ENCODE peak calls at places on chromosomes 1 and 21, in seven cellular contexts. One of them, this sample, is unnamed.

GRCh38 chr1:47941609-47942237 is 55.5 kb downstream of the TRABD2B start:
- DNase-seq in PC-3: peak; percentile 71
- DNase-seq in aorta: no peak
- DNase-seq in CD4-positive, CD25-positive, alpha-beta regulatory T cell: no peak
- DNase-seq in transverse colon: no peak
- DNase-seq in stomach: no peak
- DNase-seq in heart left ventricle: no peak
- DNase-seq in this sample: no peak

GRCh38 chr1:46278807-46279206 is 24.6 kb downstream of the LRRC41 start:
- DNase-seq in PC-3: peak; percentile 80
- DNase-seq in aorta: no peak
- DNase-seq in CD4-positive, CD25-positive, alpha-beta regulatory T cell: no peak
- DNase-seq in transverse colon: no peak
- DNase-seq in stomach: no peak
- DNase-seq in heart left ventricle: no peak
- DNase-seq in this sample: no peak

GRCh38 chr1:116737020-116737854 is 17.0 kb upstream of the CD2 start:
- DNase-seq in PC-3: peak; percentile 68
- DNase-seq in aorta: peak; percentile 65
- DNase-seq in CD4-positive, CD25-positive, alpha-beta regulatory T cell: peak; percentile 56
- DNase-seq in transverse colon: peak; percentile 65
- DNase-seq in stomach: peak; percentile 59
- DNase-seq in heart left ventricle: peak; percentile 28
- DNase-seq in this sample: peak; percentile 57

GRCh38 chr1:1073743-1074587 is at the start of gene RNF223:
- DNase-seq in PC-3: peak; percentile 98
- DNase-seq in aorta: no peak
- DNase-seq in CD4-positive, CD25-positive, alpha-beta regulatory T cell: no peak
- DNase-seq in transverse colon: peak; percentile 88
- DNase-seq in stomach: peak; percentile 89
- DNase-seq in heart left ventricle: no peak
- DNase-seq in this sample: peak; percentile 89

GRCh38 chr21:15617968-15618367 is 111.8 kb upstream of the USP25 start:
- DNase-seq in PC-3: peak; percentile 86
- DNase-seq in aorta: no peak
- DNase-seq in CD4-positive, CD25-positive, alpha-beta regulatory T cell: no peak
- DNase-seq in transverse colon: no peak
- DNase-seq in stomach: no peak
- DNase-seq in heart left ventricle: no peak
- DNase-seq in this sample: no peak

GRCh38 chr1:110765640-110766335 is 91.0 kb upstream of the KCNA3 start:
- DNase-seq in PC-3: peak; percentile 56
- DNase-seq in aorta: no peak
- DNase-seq in CD4-positive, CD25-positive, alpha-beta regulatory T cell: peak; percentile 29
- DNase-seq in transverse colon: peak; percentile 25
- DNase-seq in stomach: no peak
- DNase-seq in heart left ventricle: peak; percentile 42
- DNase-seq in this sample: peak; percentile 20

GRCh38 chr1:151568626-151569088 is 28.5 kb downstream of the TUFT1 start:
- DNase-seq in PC-3: peak; percentile 92
- DNase-seq in aorta: no peak
- DNase-seq in CD4-positive, CD25-positive, alpha-beta regulatory T cell: no peak
- DNase-seq in transverse colon: no peak
- DNase-seq in stomach: no peak
- DNase-seq in heart left ventricle: no peak
- DNase-seq in this sample: peak; percentile 38

GRCh38 chr21:44962481-44962966 is 22.7 kb downstream of the SLX9 start:
- DNase-seq in PC-3: no peak
- DNase-seq in aorta: peak; percentile 45
- DNase-seq in CD4-positive, CD25-positive, alpha-beta regulatory T cell: no peak
- DNase-seq in transverse colon: no peak
- DNase-seq in stomach: no peak
- DNase-seq in heart left ventricle: no peak
- DNase-seq in this sample: no peak

GRCh38 chr1:184708084-184708676 is 46.5 kb downstream of the EDEM3 start:
- DNase-seq in PC-3: no peak
- DNase-seq in aorta: no peak
- DNase-seq in CD4-positive, CD25-positive, alpha-beta regulatory T cell: no peak
- DNase-seq in transverse colon: no peak
- DNase-seq in stomach: no peak
- DNase-seq in heart left ventricle: no peak
- DNase-seq in this sample: no peak

GRCh38 chr1:7341145-7341900 is 429.8 kb upstream of the VAMP3 start:
- DNase-seq in PC-3: no peak
- DNase-seq in aorta: no peak
- DNase-seq in CD4-positive, CD25-positive, alpha-beta regulatory T cell: no peak
- DNase-seq in transverse colon: peak; percentile 19
- DNase-seq in stomach: no peak
- DNase-seq in heart left ventricle: peak; percentile 27
- DNase-seq in this sample: peak; percentile 36

GRCh38 chr1:43067856-43068751 is 104.0 kb downstream of the EBNA1BP2 start:
- DNase-seq in PC-3: no peak
- DNase-seq in aorta: no peak
- DNase-seq in CD4-positive, CD25-positive, alpha-beta regulatory T cell: no peak
- DNase-seq in transverse colon: peak; percentile 23
- DNase-seq in stomach: no peak
- DNase-seq in heart left ventricle: peak; percentile 26
- DNase-seq in this sample: no peak

GRCh38 chr21:31557421-31557955 is 102.0 kb upstream of the SOD1 start:
- DNase-seq in PC-3: no peak
- DNase-seq in aorta: no peak
- DNase-seq in CD4-positive, CD25-positive, alpha-beta regulatory T cell: no peak
- DNase-seq in transverse colon: no peak
- DNase-seq in stomach: peak; percentile 26
- DNase-seq in heart left ventricle: no peak
- DNase-seq in this sample: no peak

GRCh38 chr1:211944733-211945500 is 90.4 kb downstream of the INTS7 start:
- DNase-seq in PC-3: peak; percentile 95
- DNase-seq in aorta: no peak
- DNase-seq in CD4-positive, CD25-positive, alpha-beta regulatory T cell: no peak
- DNase-seq in transverse colon: peak; percentile 74
- DNase-seq in stomach: peak; percentile 60
- DNase-seq in heart left ventricle: no peak
- DNase-seq in this sample: peak; percentile 81

GRCh38 chr21:45041351-45041805 is 33.0 kb upstream of the ADARB1 start:
- DNase-seq in PC-3: no peak
- DNase-seq in aorta: peak; percentile 88
- DNase-seq in CD4-positive, CD25-positive, alpha-beta regulatory T cell: no peak
- DNase-seq in transverse colon: peak; percentile 61
- DNase-seq in stomach: peak; percentile 50
- DNase-seq in heart left ventricle: no peak
- DNase-seq in this sample: peak; percentile 54

GRCh38 chr1:52420713-52421112 is 16.3 kb downstream of the PRPF38A start:
- DNase-seq in PC-3: no peak
- DNase-seq in aorta: no peak
- DNase-seq in CD4-positive, CD25-positive, alpha-beta regulatory T cell: no peak
- DNase-seq in transverse colon: no peak
- DNase-seq in stomach: no peak
- DNase-seq in heart left ventricle: no peak
- DNase-seq in this sample: no peak

GRCh38 chr1:225851810-225852209 is 30.4 kb downstream of the TMEM63A start:
- DNase-seq in PC-3: no peak
- DNase-seq in aorta: peak; percentile 6
- DNase-seq in CD4-positive, CD25-positive, alpha-beta regulatory T cell: no peak
- DNase-seq in transverse colon: no peak
- DNase-seq in stomach: no peak
- DNase-seq in heart left ventricle: no peak
- DNase-seq in this sample: no peak

GRCh38 chr1:229196404-229197224 is 74.3 kb upstream of the RAB4A start:
- DNase-seq in PC-3: peak; percentile 14
- DNase-seq in aorta: no peak
- DNase-seq in CD4-positive, CD25-positive, alpha-beta regulatory T cell: no peak
- DNase-seq in transverse colon: no peak
- DNase-seq in stomach: no peak
- DNase-seq in heart left ventricle: no peak
- DNase-seq in this sample: no peak

GRCh38 chr1:113538225-113538624 is 147.9 kb downstream of the MAGI3 start:
- DNase-seq in PC-3: peak; percentile 84
- DNase-seq in aorta: no peak
- DNase-seq in CD4-positive, CD25-positive, alpha-beta regulatory T cell: no peak
- DNase-seq in transverse colon: no peak
- DNase-seq in stomach: no peak
- DNase-seq in heart left ventricle: no peak
- DNase-seq in this sample: no peak

GRCh38 chr1:173101589-173101988 is 50.8 kb upstream of the TNFSF18 start:
- DNase-seq in PC-3: peak; percentile 45
- DNase-seq in aorta: no peak
- DNase-seq in CD4-positive, CD25-positive, alpha-beta regulatory T cell: no peak
- DNase-seq in transverse colon: no peak
- DNase-seq in stomach: no peak
- DNase-seq in heart left ventricle: no peak
- DNase-seq in this sample: no peak

GRCh38 chr1:151056149-151056548 is 3.3 kb downstream of the CDC42SE1 start:
- DNase-seq in PC-3: no peak
- DNase-seq in aorta: no peak
- DNase-seq in CD4-positive, CD25-positive, alpha-beta regulatory T cell: no peak
- DNase-seq in transverse colon: no peak
- DNase-seq in stomach: no peak
- DNase-seq in heart left ventricle: no peak
- DNase-seq in this sample: peak; percentile 32

DNA sequence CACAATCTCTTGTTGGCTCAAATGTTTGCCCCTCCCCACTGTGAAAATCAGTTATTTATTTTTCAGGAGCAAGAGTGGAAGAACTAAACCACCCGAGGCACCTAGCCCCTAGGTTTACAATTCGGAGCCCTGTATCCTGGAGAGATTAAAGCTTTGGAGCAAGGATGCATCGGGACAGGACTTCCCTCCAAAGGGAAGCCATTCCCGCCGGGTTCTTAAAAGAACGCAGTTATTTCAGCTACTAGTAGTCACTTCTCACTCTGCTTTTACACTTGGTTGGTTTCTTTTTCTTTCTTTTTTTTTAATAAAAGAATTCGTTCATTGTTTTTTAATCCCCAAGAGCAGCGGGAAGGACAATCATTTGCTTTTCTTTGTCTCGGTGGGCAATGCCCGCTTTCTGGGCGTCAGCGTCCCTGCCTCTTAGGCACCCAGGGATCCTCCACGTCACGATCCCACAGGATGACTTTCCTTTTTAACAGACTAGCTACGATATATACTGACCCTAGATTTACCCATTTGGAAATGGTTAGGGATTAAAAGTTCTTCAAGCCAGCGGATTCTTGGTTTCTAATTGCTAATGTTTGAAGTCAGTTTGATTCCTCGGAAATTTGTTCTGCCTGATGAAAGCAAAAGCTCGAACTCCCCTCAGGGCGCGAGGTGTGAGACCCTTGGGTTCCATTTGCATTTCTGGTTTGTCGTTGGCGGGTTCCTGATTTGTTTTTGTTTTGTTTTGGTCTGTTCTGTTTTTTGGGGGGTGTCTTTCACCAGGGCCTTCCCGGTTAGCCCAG is 9.0 kb downstream of the TBX15 start:
- DNase-seq in PC-3: no peak
- DNase-seq in aorta: no peak
- DNase-seq in CD4-positive, CD25-positive, alpha-beta regulatory T cell: no peak
- DNase-seq in transverse colon: no peak
- DNase-seq in stomach: no peak
- DNase-seq in heart left ventricle: no peak
- DNase-seq in this sample: no peak
- H3K27me3 ChIP-seq in PC-3: peaks cover 19% of the 10 kb centered on the region
- H3K27me3 ChIP-seq in aorta: peaks cover 3% of the 10 kb centered on the region
- H3K27me3 ChIP-seq in CD4-positive, CD25-positive, alpha-beta regulatory T cell: peaks cover 49% of the 10 kb centered on the region
- H3K27me3 ChIP-seq in transverse colon: peaks cover 100% of the 10 kb centered on the region
- H3K27me3 ChIP-seq in stomach: peaks cover 25% of the 10 kb centered on the region
- H3K27me3 ChIP-seq in heart left ventricle: peaks cover 41% of the 10 kb centered on the region
- H3K27me3 ChIP-seq in this sample: peaks cover 48% of the 10 kb centered on the region

GRCh38 chr1:68320349-68320748 is 88.0 kb upstream of the WLS start:
- DNase-seq in PC-3: no peak
- DNase-seq in aorta: no peak
- DNase-seq in CD4-positive, CD25-positive, alpha-beta regulatory T cell: no peak
- DNase-seq in transverse colon: no peak
- DNase-seq in stomach: no peak
- DNase-seq in heart left ventricle: no peak
- DNase-seq in this sample: no peak

GRCh38 chr1:68322837-68323687 is 90.7 kb upstream of the WLS start:
- DNase-seq in PC-3: no peak
- DNase-seq in aorta: peak; percentile 61
- DNase-seq in CD4-positive, CD25-positive, alpha-beta regulatory T cell: no peak
- DNase-seq in transverse colon: peak; percentile 10
- DNase-seq in stomach: no peak
- DNase-seq in heart left ventricle: no peak
- DNase-seq in this sample: no peak

GRCh38 chr1:68319907-68320306 is 87.6 kb upstream of the WLS start:
- DNase-seq in PC-3: no peak
- DNase-seq in aorta: no peak
- DNase-seq in CD4-positive, CD25-positive, alpha-beta regulatory T cell: no peak
- DNase-seq in transverse colon: no peak
- DNase-seq in stomach: no peak
- DNase-seq in heart left ventricle: no peak
- DNase-seq in this sample: no peak

GRCh38 chr1:68321084-68321685 is 88.9 kb upstream of the WLS start:
- DNase-seq in PC-3: peak; percentile 77
- DNase-seq in aorta: peak; percentile 76
- DNase-seq in CD4-positive, CD25-positive, alpha-beta regulatory T cell: no peak
- DNase-seq in transverse colon: peak; percentile 76
- DNase-seq in stomach: peak; percentile 82
- DNase-seq in heart left ventricle: peak; percentile 62
- DNase-seq in this sample: peak; percentile 71

GRCh38 chr1:68322096-68322495 is 89.8 kb upstream of the WLS start:
- DNase-seq in PC-3: no peak
- DNase-seq in aorta: no peak
- DNase-seq in CD4-positive, CD25-positive, alpha-beta regulatory T cell: no peak
- DNase-seq in transverse colon: no peak
- DNase-seq in stomach: no peak
- DNase-seq in heart left ventricle: no peak
- DNase-seq in this sample: no peak
- H3K27ac ChIP-seq in PC-3: no peak overlapping the region
- H3K27ac ChIP-seq in aorta: no peak overlapping the region
- H3K27ac ChIP-seq in CD4-positive, CD25-positive, alpha-beta regulatory T cell: no peak overlapping the region
- H3K27ac ChIP-seq in transverse colon: peak overlapping the region; percentile 64
- H3K27ac ChIP-seq in stomach: no peak overlapping the region
- H3K27ac ChIP-seq in heart left ventricle: no peak overlapping the region
- H3K27ac ChIP-seq in this sample: no peak overlapping the region

GRCh38 chr1:3078421-3078820 is 9.4 kb downstream of the PRDM16 start:
- DNase-seq in PC-3: no peak
- DNase-seq in aorta: no peak
- DNase-seq in CD4-positive, CD25-positive, alpha-beta regulatory T cell: no peak
- DNase-seq in transverse colon: no peak
- DNase-seq in stomach: no peak
- DNase-seq in heart left ventricle: no peak
- DNase-seq in this sample: no peak
- H3K27me3 ChIP-seq in PC-3: peaks cover 91% of the 10 kb centered on the region
- H3K27me3 ChIP-seq in aorta: no peaks in the 10 kb centered on the region
- H3K27me3 ChIP-seq in CD4-positive, CD25-positive, alpha-beta regulatory T cell: no peaks in the 10 kb centered on the region
- H3K27me3 ChIP-seq in transverse colon: peaks cover 42% of the 10 kb centered on the region
- H3K27me3 ChIP-seq in stomach: peaks cover 4% of the 10 kb centered on the region
- H3K27me3 ChIP-seq in heart left ventricle: no peaks in the 10 kb centered on the region
- H3K27me3 ChIP-seq in this sample: peaks cover 7% of the 10 kb centered on the region

DNA sequence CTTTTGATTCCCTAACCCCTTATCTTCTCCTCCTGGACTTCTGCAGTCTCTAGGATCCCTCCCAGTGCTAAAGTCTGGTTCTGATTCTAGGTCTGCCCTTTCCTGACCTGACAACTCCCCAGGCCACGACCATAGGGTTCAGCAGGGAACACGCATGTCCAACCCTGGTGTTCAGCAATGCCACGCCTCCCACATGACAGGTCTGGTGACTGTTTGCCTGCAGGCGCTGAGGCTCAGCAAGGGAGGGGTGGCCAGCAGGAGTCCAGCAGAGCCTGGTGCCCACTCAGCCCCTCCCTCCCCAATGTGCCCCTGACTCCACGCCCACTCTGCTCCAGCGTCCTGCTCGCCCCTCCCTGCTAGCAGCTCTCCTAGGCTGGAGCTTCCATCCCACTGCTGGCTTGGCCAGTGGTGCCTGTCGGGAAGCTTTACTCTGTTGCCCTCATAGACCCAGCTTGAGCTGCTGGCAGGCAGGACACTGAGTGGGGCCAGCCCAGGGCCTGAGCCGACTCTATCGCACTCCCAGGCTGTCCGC is 17.3 kb downstream of the SLC9A1 start:
- DNase-seq in PC-3: no peak
- DNase-seq in aorta: peak; percentile 83
- DNase-seq in CD4-positive, CD25-positive, alpha-beta regulatory T cell: no peak
- DNase-seq in transverse colon: peak; percentile 55
- DNase-seq in stomach: peak; percentile 80
- DNase-seq in heart left ventricle: peak; percentile 62
- DNase-seq in this sample: peak; percentile 68
- H3K27ac ChIP-seq in PC-3: no peak overlapping the region
- H3K27ac ChIP-seq in aorta: no peak overlapping the region
- H3K27ac ChIP-seq in CD4-positive, CD25-positive, alpha-beta regulatory T cell: peak overlapping the region; percentile 88
- H3K27ac ChIP-seq in transverse colon: peak overlapping the region; percentile 62
- H3K27ac ChIP-seq in stomach: peak overlapping the region; percentile 45
- H3K27ac ChIP-seq in heart left ventricle: peak overlapping the region; percentile 77
- H3K27ac ChIP-seq in this sample: peak overlapping the region; percentile 60